ENCODE peak calls at places on chromosomes 12 and 14, in four cellular contexts. H is GM12878, D is HL-60, E is K562. O is an unnamed sample.

GRCh38 chr14:69458350-69458749 is 26.2 kb upstream of the PLEKHD1 start:
- DNase-seq in H (no peak), D (no peak), E (no peak), O (no peak)

GRCh38 chr12:23949212-23950010 is at the start of gene SOX5:
- DNase-seq in H (no peak), D (no peak), E (peak), O (no peak)

GRCh38 chr12:62471734-62472133 is 5.1 kb downstream of the MON2 start:
- DNase-seq in H (no peak), D (no peak), E (no peak), O (no peak)

GRCh38 chr14:55585854-55586253 is 5.8 kb downstream of the KTN1 start:
- DNase-seq in H (no peak), D (no peak), E (no peak), O (no peak)

GRCh38 chr12:112664569-112664968 is 127.0 kb upstream of the RPH3A start:
- DNase-seq in H (no peak), D (no peak), E (peak), O (no peak)

GRCh38 chr14:88210426-88210825 is 112.6 kb downstream of the KCNK10 start:
- DNase-seq in H (no peak), D (no peak), E (no peak), O (no peak)

GRCh38 chr14:68790656-68791077 is 2.2 kb downstream of the ZFP36L1 start:
- DNase-seq in H (no peak), D (no peak), E (no peak), O (no peak)

GRCh38 chr14:28949503-28949902 is 182.9 kb downstream of the FOXG1 start:
- DNase-seq in H (no peak), D (no peak), E (no peak), O (no peak)

GRCh38 chr14:32932921-32933622 is 5.6 kb upstream of the NPAS3 start:
- DNase-seq in H (no peak), D (no peak), E (no peak), O (no peak)

GRCh38 chr14:55701638-55702037 is 121.6 kb downstream of the KTN1 start:
- DNase-seq in H (peak), D (no peak), E (no peak), O (no peak)

GRCh38 chr14:88005978-88006851 is 1.3 kb downstream of the GPR65 start:
- DNase-seq in H (peak), D (no peak), E (no peak), O (no peak)

GRCh38 chr12:27866382-27867101 is 86.5 kb upstream of the MANSC4 start:
- DNase-seq in H (no peak), D (no peak), E (no peak), O (no peak)

GRCh38 chr12:117356048-117356447 is 5.4 kb downstream of the NOS1 start:
- DNase-seq in H (no peak), D (no peak), E (no peak), O (no peak)

GRCh38 chr12:46266869-46267617 is 1.8 kb downstream of the SLC38A1 start:
- DNase-seq in H (no peak), D (no peak), E (peak), O (no peak)

GRCh38 chr12:95385646-95386045 is 88.3 kb upstream of the METAP2 start:
- DNase-seq in H (no peak), D (no peak), E (peak), O (no peak)

GRCh38 chr12:69534389-69534822 is 50.9 kb upstream of the CCT2 start:
- DNase-seq in H (peak), D (no peak), E (peak), O (no peak)

GRCh38 chr12:110917467-110917866 is 2.9 kb downstream of the MYL2 start:
- DNase-seq in H (no peak), D (no peak), E (no peak), O (no peak)

GRCh38 chr12:108664338-108665258 is 30.9 kb upstream of the SELPLG start:
- DNase-seq in H (peak), D (peak), E (peak), O (no peak)

GRCh38 chr12:1360812-1361211 is 233.6 kb downstream of the FBXL14 start:
- DNase-seq in H (no peak), D (no peak), E (no peak), O (no peak)

GRCh38 chr14:59483360-59483759 is 848 bp downstream of the L3HYPDH start:
- DNase-seq in H (no peak), D (no peak), E (peak), O (no peak)

GRCh38 chr12:127509066-127509778 is 757.7 kb upstream of the TMEM132C start:
- DNase-seq in H (no peak), D (no peak), E (no peak), O (no peak)

GRCh38 chr12:94805749-94806148 is 155.4 kb upstream of the TMCC3 start:
- DNase-seq in H (no peak), D (no peak), E (no peak), O (no peak)

GRCh38 chr14:69710378-69710777 is 56.6 kb upstream of the SRSF5 start:
- DNase-seq in H (no peak), D (no peak), E (no peak), O (no peak)

GRCh38 chr12:81077686-81078441 is at the start of gene ACSS3:
- DNase-seq in H (no peak), D (no peak), E (no peak), O (no peak)

GRCh38 chr12:76037130-76038105 is 5.8 kb upstream of the PHLDA1 start:
- DNase-seq in H (peak), D (no peak), E (peak), O (no peak)

GRCh38 chr12:119528241-119528640 is 65.3 kb upstream of the TMEM233 start:
- DNase-seq in H (no peak), D (no peak), E (peak), O (no peak)

GRCh38 chr12:15534322-15534721 is 212.0 kb downstream of the PTPRO start:
- DNase-seq in H (peak), D (peak), E (no peak), O (no peak)

GRCh38 chr12:15534870-15535269 is 212.6 kb downstream of the PTPRO start:
- DNase-seq in H (no peak), D (peak), E (no peak), O (no peak)

GRCh38 chr12:15535287-15535895 is 213.1 kb downstream of the PTPRO start:
- DNase-seq in H (no peak), D (no peak), E (no peak), O (no peak)

GRCh38 chr12:15530361-15530760 is 208.1 kb downstream of the PTPRO start:
- DNase-seq in H (no peak), D (no peak), E (no peak), O (no peak)

GRCh38 chr12:15532364-15532977 is 210.2 kb downstream of the PTPRO start:
- DNase-seq in H (peak), D (no peak), E (peak), O (no peak)
- TF ChIP-seq SPI1 in H (no peak), D (no peak), E (no peak), O (peak)

GRCh38 chr14:64986578-64987571 is at the start of gene FNTB:
- DNase-seq in H (peak), D (peak), E (peak), O (peak)
- TF ChIP-seq POLR2AphosphoS5 in H (peak), D (peak), E (no peak), O (peak)

DNA sequence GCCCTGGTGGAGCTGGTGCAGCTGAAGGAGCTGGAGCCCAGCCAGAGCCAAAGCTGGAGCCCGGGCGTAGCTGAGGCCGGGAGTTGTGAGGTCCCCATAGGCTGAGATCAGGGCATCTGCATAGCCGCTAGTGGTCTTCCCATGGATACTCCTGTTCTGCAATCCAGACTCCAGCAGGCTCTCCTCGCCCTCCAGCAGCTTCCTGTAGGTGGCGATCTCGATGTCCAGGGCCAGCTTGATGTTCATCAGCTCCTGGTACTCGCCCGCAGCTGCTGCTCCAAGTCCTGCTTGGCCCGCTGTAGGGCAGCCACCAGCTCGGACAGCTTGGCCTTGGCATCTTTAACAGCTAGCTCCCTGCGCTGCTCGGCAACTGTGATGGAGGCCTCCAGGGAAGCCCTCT is 966.1 kb downstream of the FSCB start:
- DNase-seq in H (no peak), D (no peak), E (no peak), O (no peak)
- TF ChIP-seq SPI1 in H (no peak), D (no peak), E (no peak), O (no peak)

DNA sequence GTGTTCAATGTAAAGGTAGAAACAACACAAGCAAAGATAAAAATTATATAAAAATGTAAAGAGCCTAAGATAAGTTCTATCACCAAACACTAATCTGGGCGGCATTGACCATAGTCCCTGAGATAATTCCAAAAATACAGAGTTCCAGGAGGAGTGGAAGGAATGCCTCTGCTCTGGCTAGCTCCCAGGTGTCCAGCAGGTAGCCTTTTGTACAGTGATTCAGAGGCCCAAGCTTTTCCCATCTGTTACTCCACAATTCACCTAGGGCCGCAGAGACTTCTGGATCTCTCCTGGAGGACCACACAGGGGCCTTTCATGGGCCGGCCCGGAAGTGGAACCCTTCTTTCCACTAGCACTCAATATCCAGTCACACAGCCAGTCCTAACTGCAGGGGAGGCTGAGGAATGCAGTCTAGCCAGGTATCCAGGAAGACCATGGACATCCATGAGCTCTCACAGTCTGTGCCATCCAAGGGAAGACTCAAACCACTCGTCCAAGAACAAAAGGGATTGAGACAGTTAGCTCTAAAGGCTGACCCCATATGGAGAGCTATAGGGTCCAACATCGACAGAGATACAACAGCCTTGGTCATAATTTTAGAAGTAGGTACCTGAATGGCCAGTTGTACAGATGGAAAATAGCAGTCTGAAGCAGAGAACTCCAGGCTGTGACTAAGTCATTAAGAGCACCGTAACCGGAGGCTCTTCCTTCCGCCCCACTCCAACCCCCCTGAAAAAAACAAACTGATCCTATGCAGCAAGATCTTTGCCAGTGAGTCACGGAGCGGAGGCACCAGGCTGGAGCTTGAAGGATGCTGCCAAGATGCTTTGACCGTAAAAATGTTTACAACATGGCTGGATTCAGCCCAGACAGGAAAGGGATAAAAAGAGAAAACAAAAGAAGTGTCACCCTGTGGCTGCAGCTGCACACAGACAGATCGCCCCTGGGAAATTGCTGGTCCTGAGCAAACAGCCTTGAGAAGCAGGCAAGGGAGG is 204.8 kb downstream of the NUAK1 start:
- DNase-seq in H (no peak), D (no peak), E (no peak), O (no peak)
- TF ChIP-seq POLR2AphosphoS5 in H (no peak), D (no peak), E (no peak), O (no peak)

GRCh38 chr12:65217127-65217526 is 47.7 kb downstream of the LEMD3 start:
- DNase-seq in H (no peak), D (no peak), E (no peak), O (no peak)
- TF ChIP-seq SPI1 in H (no peak), D (no peak), E (no peak), O (no peak)

GRCh38 chr12:56202838-56203237 is 13.6 kb upstream of the SMARCC2 start:
- DNase-seq in H (no peak), D (no peak), E (no peak), O (no peak)

GRCh38 chr12:56204275-56204674 is 15.0 kb upstream of the SMARCC2 start:
- DNase-seq in H (no peak), D (no peak), E (no peak), O (no peak)

GRCh38 chr12:56205445-56205844 is 16.2 kb upstream of the SMARCC2 start:
- DNase-seq in H (no peak), D (no peak), E (no peak), O (no peak)

GRCh38 chr12:56198836-56199235 is 9.6 kb upstream of the SMARCC2 start:
- DNase-seq in H (no peak), D (no peak), E (no peak), O (no peak)

DNA sequence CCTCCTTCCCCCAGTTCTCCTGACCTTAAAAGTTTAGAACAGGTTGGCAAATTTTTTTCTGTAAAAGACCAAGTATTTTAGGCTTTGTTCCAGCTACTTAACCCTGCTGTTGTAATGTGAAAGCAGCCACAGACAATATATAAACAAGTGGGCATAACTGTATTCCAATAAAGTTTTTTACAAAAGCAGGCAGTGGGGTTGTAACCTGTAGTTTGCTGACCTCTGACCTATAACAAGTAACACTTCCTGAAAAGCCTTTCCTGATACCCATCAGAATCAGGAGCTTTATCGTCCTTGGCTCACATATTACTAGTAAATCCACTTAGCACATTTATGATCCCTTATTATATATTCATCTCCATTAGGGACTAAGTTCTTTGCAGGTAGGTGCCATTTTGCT is 13.1 kb upstream of the SMARCC2 start:
- DNase-seq in H (no peak), D (no peak), E (no peak), O (no peak)
- TF ChIP-seq POLR2AphosphoS5 in H (no peak), D (no peak), E (no peak), O (no peak)

DNA sequence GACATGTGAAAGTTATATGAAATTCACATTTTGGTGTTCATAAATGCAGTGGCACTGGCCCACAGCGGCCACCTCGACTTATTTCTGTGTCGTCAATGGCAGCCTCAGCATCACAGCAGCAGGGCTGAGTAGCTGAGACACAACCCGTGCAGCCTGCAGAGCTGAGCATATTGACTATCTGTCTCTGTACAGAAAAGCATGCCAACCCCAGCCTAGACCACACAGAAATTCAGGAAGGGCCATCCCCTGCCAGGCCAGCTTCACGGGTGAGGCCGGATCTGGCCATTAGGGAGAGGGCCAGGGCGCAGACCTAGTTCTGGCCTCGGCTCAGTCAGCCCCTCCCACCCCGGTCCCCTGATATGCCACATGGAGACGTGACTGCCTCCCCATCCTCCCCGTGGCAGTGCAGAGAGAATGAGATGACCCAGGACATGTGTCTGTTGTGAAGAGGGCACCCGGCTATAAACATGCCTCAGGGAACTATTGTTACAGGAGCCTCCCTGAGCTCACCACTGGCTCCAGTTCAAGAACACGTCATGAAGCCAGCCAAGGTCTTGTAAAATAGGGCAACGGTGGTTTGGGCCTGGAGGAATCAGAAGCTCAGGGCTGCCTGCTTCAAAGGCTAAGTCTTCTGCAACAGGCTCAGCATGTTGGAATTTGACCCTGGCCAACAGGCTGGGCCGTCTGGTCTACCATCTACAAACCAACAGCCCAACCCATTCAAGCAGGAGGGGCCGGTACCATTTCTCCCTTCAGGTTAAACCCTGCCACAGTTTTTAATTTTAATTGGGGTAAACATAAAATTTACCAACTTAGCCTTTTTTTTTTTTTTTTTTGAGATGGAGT is 25.5 kb downstream of the SCARB1 start:
- DNase-seq in H (no peak), D (no peak), E (no peak), O (no peak)
- TF ChIP-seq SPI1 in H (no peak), D (no peak), E (no peak), O (no peak)

GRCh38 chr12:109844983-109845841 is 12.0 kb upstream of the TRPV4 start:
- DNase-seq in H (peak), D (peak), E (peak), O (peak)
- TF ChIP-seq POLR2AphosphoS5 in H (no peak), D (no peak), E (no peak), O (no peak)

GRCh38 chr12:64450711-64451486 is 1.0 kb upstream of the TBK1 start:
- DNase-seq in H (no peak), D (peak), E (peak), O (no peak)
- TF ChIP-seq SPI1 in H (no peak), D (peak), E (no peak), O (no peak)

GRCh38 chr12:25924535-25925001 is 33.9 kb upstream of the RASSF8 start:
- DNase-seq in H (no peak), D (no peak), E (no peak), O (no peak)
- TF ChIP-seq POLR2AphosphoS5 in H (no peak), D (no peak), E (no peak), O (no peak)

O was measured in GM12891.